ENCODE peak calls at places on chromosomes 13 and 19, in ten cellular contexts. T is vagina, V is uterus, Q is tibial nerve, M is adrenal gland, L is transverse colon, I is IMR-90, N is upper lobe of left lung, W is right lobe of liver, D is ovary. X is an unnamed sample. For H3K36me3, the result is how much of the 10 kb centered on the place peaks cover.

GRCh38 chr19:16205205-16206045 is 7.7 kb downstream of the AP1M1 start:
- DNase-seq in N (no peak), M (peak), V (no peak), I (no peak), L (no peak), D (peak), Q (no peak), W (peak), T (no peak), X (no peak)

GRCh38 chr19:10517361-10517759 is at the start of gene S1PR5:
- DNase-seq in N (no peak), I (no peak), D (no peak), L (no peak), Q (no peak), W (no peak), T (no peak), V (no peak), M (no peak), X (no peak)

GRCh38 chr19:7652061-7652641 is 15.2 kb downstream of the STXBP2 start:
- DNase-seq in W (peak), M (peak), V (peak), I (peak), D (peak), Q (peak), L (peak), T (no peak), N (peak), X (peak)

GRCh38 chr13:49985129-49985528 is 11.7 kb upstream of the TRIM13 start:
- DNase-seq in L (no peak), V (no peak), T (no peak), W (no peak), D (no peak), M (no peak), Q (no peak), I (no peak), N (no peak), X (peak)

GRCh38 chr13:43686557-43686956 is 100.2 kb downstream of the ENOX1 start:
- DNase-seq in V (peak), W (no peak), L (no peak), D (no peak), M (peak), N (no peak), I (peak), Q (no peak), T (no peak), X (no peak)

GRCh38 chr19:29886535-29886934 is 55.5 kb upstream of the URI1 start:
- DNase-seq in N (no peak), I (no peak), Q (no peak), T (no peak), V (no peak), M (no peak), W (no peak), D (no peak), L (no peak), X (peak)

GRCh38 chr19:15320118-15320517 is 12.2 kb downstream of the BRD4 start:
- DNase-seq in M (no peak), D (no peak), I (peak), W (no peak), V (no peak), L (no peak), N (no peak), Q (no peak), T (no peak), X (no peak)

GRCh38 chr13:70484931-70485330 is 376.7 kb upstream of the KLHL1 start:
- DNase-seq in W (no peak), T (no peak), N (no peak), I (no peak), Q (no peak), L (no peak), D (no peak), V (no peak), M (no peak), X (no peak)

GRCh38 chr13:27276188-27276587 is 5.6 kb downstream of the RASL11A start:
- DNase-seq in D (no peak), N (no peak), W (no peak), M (no peak), I (peak), Q (no peak), L (no peak), V (no peak), T (no peak), X (no peak)

GRCh38 chr13:42474954-42475353 is 99.0 kb upstream of the TNFSF11 start:
- DNase-seq in W (no peak), V (no peak), N (no peak), M (no peak), D (no peak), T (no peak), Q (no peak), L (no peak), I (peak), X (no peak)

GRCh38 chr19:17490411-17490810 is 20.1 kb downstream of the SLC27A1 start:
- DNase-seq in I (no peak), Q (no peak), N (no peak), M (no peak), W (no peak), D (no peak), L (no peak), V (no peak), T (no peak), X (no peak)

GRCh38 chr13:103542648-103543047 is 476.4 kb upstream of the SLC10A2 start:
- DNase-seq in D (no peak), N (no peak), T (no peak), I (no peak), W (no peak), M (no peak), Q (no peak), L (no peak), V (no peak), X (no peak)

GRCh38 chr19:47266401-47266885 is 8.2 kb upstream of the INAFM1 start:
- DNase-seq in N (no peak), M (peak), T (no peak), V (no peak), W (no peak), L (no peak), D (no peak), I (no peak), Q (no peak), X (no peak)

GRCh38 chr19:535017-535835 is 3.7 kb downstream of the CDC34 start:
- DNase-seq in V (no peak), N (no peak), D (no peak), L (peak), Q (no peak), T (no peak), M (no peak), I (no peak), W (peak), X (no peak)

GRCh38 chr19:11088508-11089253 is 582 bp upstream of the LDLR start:
- DNase-seq in W (no peak), Q (no peak), T (no peak), M (no peak), V (no peak), L (no peak), I (no peak), N (no peak), D (peak), X (no peak)

GRCh38 chr13:111903143-111903542 is 163.8 kb upstream of the SOX1 start:
- DNase-seq in M (no peak), W (no peak), Q (no peak), I (no peak), T (no peak), L (no peak), V (no peak), N (no peak), D (no peak), X (no peak)

GRCh38 chr13:113001251-113002140 is 32.5 kb downstream of the MCF2L start:
- DNase-seq in I (peak), N (peak), W (no peak), D (no peak), T (no peak), L (peak), M (no peak), Q (no peak), V (no peak), X (peak)

GRCh38 chr13:96816874-96817273 is 177.4 kb downstream of the OXGR1 start:
- DNase-seq in V (no peak), L (no peak), N (no peak), I (no peak), M (no peak), W (no peak), Q (no peak), D (no peak), T (no peak), X (no peak)

GRCh38 chr13:42417624-42418023 is 145.7 kb downstream of the AKAP11 start:
- DNase-seq in D (no peak), V (no peak), M (no peak), L (no peak), N (no peak), Q (no peak), W (no peak), I (no peak), T (no peak), X (no peak)

GRCh38 chr13:23842406-23842805 is 46.8 kb downstream of the MIPEP start:
- DNase-seq in W (no peak), N (no peak), T (no peak), M (no peak), D (no peak), Q (no peak), L (no peak), I (no peak), V (no peak), X (no peak)

GRCh38 chr13:109941951-109942350 is 155.6 kb upstream of the IRS2 start:
- DNase-seq in I (peak), D (no peak), L (no peak), V (no peak), N (no peak), T (no peak), W (no peak), M (no peak), Q (no peak), X (no peak)

GRCh38 chr13:106533101-106533939 is 2.1 kb downstream of the EFNB2 start:
- DNase-seq in Q (peak), I (peak), T (no peak), V (peak), L (peak), D (peak), W (peak), N (peak), M (peak), X (peak)

GRCh38 chr19:15371786-15372380 is 7.7 kb downstream of the AKAP8 start:
- DNase-seq in L (no peak), V (no peak), W (no peak), N (no peak), T (no peak), D (no peak), M (no peak), I (no peak), Q (no peak), X (no peak)

GRCh38 chr13:102405499-102406079 is 3.7 kb upstream of the FGF14 start:
- DNase-seq in W (no peak), I (peak), D (no peak), T (no peak), Q (no peak), M (no peak), N (no peak), V (no peak), L (no peak), X (no peak)

GRCh38 chr13:30107536-30108136 is 199.7 kb downstream of the KATNAL1 start:
- DNase-seq in L (peak), N (peak), V (no peak), M (no peak), Q (no peak), T (no peak), W (peak), I (peak), D (no peak), X (peak)

GRCh38 chr13:109211616-109212015 is 574.8 kb downstream of the IRS2 start:
- DNase-seq in M (no peak), V (no peak), N (no peak), D (no peak), L (no peak), W (no peak), Q (no peak), T (no peak), I (no peak), X (no peak)

GRCh38 chr13:93867481-93867880 is 612.0 kb downstream of the DCT start:
- DNase-seq in W (no peak), M (no peak), Q (no peak), T (no peak), N (no peak), D (no peak), I (peak), V (no peak), L (no peak), X (no peak)

GRCh38 chr13:36124236-36124822 is 6.9 kb downstream of the DCLK1 start:
- DNase-seq in I (peak), Q (peak), M (peak), W (no peak), V (no peak), N (no peak), T (no peak), L (no peak), D (peak), X (no peak)

GRCh38 chr19:11179716-11180297 is 17.5 kb downstream of the KANK2 start:
- DNase-seq in W (no peak), M (no peak), Q (no peak), L (no peak), N (no peak), T (no peak), I (no peak), V (no peak), D (no peak), X (no peak)

GRCh38 chr13:24181991-24182702 is 21.6 kb downstream of the SPATA13 start:
- DNase-seq in N (no peak), M (no peak), I (no peak), V (no peak), L (no peak), W (peak), T (no peak), D (no peak), Q (no peak), X (no peak)

GRCh38 chr19:2942928-2943640 is 1.7 kb downstream of the ZNF77 start:
- DNase-seq in T (no peak), I (no peak), D (no peak), L (no peak), V (no peak), W (no peak), M (no peak), Q (no peak), N (no peak), X (no peak)

GRCh38 chr19:2949939-2950285 is 5.1 kb upstream of the ZNF77 start:
- DNase-seq in T (no peak), W (no peak), I (peak), Q (peak), L (no peak), V (peak), N (peak), D (no peak), M (peak), X (peak)

GRCh38 chr19:2944403-2944774 is 382 bp downstream of the ZNF77 start:
- DNase-seq in D (no peak), Q (no peak), V (no peak), M (no peak), L (no peak), T (no peak), I (no peak), N (no peak), W (no peak), X (no peak)

GRCh38 chr19:2945575-2946184 is 909 bp upstream of the ZNF77 start:
- DNase-seq in W (no peak), T (no peak), L (no peak), Q (no peak), D (no peak), I (no peak), V (no peak), N (no peak), M (no peak), X (no peak)

GRCh38 chr19:2944775-2945574 is at the start of gene ZNF77:
- DNase-seq in N (peak), L (peak), D (peak), T (peak), V (peak), Q (peak), M (peak), I (peak), W (peak), X (peak)
- TF ChIP-seq POLR2A in N (no peak), L (peak), D (peak), T (no peak), V (peak), Q (peak), M (peak), I (peak), W (peak), X (no peak)

DNA sequence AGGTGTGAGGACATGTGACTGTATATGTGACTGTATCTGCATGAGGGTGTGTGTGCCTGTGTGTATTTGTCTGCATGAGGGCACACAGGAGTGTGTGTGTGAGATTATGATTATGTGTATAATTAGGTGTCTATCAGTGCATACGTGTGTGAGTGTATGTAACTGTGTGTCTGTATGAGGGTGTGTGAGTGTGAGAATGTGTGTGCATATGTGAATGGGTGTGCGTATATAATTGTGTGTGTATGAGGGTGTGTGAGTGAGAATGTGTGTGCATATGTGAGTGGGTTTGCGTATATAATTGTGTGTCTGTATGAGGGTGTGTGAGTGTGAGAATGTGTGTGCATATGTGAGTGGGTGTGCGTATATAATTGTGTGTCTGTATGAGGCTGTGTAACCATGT is 3.0 kb upstream of the ACSBG2 start:
- DNase-seq in I (no peak), T (no peak), D (no peak), V (no peak), Q (no peak), W (no peak), L (no peak), M (no peak), N (no peak), X (no peak)
- H3K36me3 ChIP-seq in I (under half), T (under half), D (under half), V (under half), Q (under half), W (under half), L (under half), M (under half), N (under half), X (under half)

GRCh38 chr19:36030264-36031148 is 2.2 kb downstream of the CLIP3 start:
- DNase-seq in W (no peak), N (no peak), D (no peak), V (no peak), T (no peak), L (no peak), I (peak), Q (no peak), M (no peak), X (no peak)
- TF ChIP-seq CTCF in W (peak), N (no peak), D (no peak), V (no peak), T (no peak), L (no peak), I (no peak), Q (no peak), M (peak), X (no peak)

GRCh38 chr19:20051841-20052768 is 12.8 kb upstream of the ZNF682 start:
- DNase-seq in V (peak), Q (peak), M (peak), L (peak), D (peak), W (peak), N (peak), T (peak), I (peak), X (peak)
- TF ChIP-seq POLR2A in V (peak), Q (no peak), M (peak), L (peak), D (no peak), W (peak), N (no peak), T (no peak), I (no peak), X (no peak)

DNA sequence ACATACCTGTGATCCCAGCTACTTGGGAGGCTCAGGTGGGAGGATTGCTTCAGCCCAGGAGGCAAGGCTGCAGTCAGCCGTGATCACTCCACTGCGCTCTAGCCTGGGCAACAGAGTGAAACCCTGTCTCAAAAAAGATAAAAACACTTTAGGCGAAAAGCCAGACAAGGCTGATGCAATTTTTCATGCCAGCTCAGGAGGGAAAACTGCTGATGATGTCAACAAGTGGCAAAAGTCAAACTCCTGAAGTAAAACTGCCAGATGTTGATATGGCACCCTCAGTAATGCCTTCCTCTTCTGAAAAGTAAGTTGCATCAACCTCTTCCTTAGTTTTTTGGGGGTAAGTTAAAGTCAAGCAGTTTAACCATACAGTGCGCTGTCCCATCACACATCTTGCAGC is 15.6 kb downstream of the ZNF599 start:
- DNase-seq in T (no peak), M (no peak), V (no peak), W (no peak), D (no peak), L (no peak), Q (no peak), N (no peak), I (no peak), X (no peak)
- H3K36me3 ChIP-seq in T (under half), M (under half), V (under half), W (under half), D (under half), L (under half), Q (under half), N (under half), I (under half), X (under half)

DNA sequence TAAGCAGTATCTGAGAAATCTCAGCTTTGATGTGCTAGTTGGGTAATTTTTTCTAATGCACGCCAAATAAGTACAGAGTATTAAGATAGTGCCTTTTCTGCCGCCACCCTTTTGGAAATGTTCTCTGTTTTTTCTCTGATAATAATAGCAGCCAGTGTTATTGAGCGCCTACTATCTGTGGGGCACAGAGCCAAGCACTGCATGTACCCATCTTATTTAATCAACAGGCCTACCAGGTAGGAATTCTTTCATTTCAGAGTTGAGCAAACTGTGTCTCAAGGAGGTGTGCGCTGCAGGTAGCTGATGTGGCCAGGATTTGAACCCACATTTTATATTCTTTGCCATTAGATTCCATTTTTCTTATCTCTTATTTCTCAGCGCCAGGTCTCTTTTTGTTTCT is 1.4 kb downstream of the EPN1 start:
- DNase-seq in V (no peak), W (peak), L (no peak), I (peak), Q (no peak), D (peak), N (no peak), M (no peak), T (no peak), X (peak)
- TF ChIP-seq CTCF in V (no peak), W (no peak), L (no peak), I (peak), Q (no peak), D (no peak), N (no peak), M (no peak), T (no peak), X (no peak)

X was measured in stomach.